ENCODE peak calls at places on chromosomes 11 and 22, in five cellular contexts. W is fibroblast of lung; Z is effector memory CD4-positive, alpha-beta T cell; N is IMR-90; J is body of pancreas. O is an unnamed sample. For H3K36me3 and H3K27me3, the result is how much of the 10 kb centered on the place peaks cover.

GRCh38 chr11:126561327-126561893 is 205.9 kb downstream of the ST3GAL4 start:
- DNase-seq in W (peak), Z (no peak), N (peak), J (peak), O (no peak)

GRCh38 chr22:36728505-36728904 is 25.0 kb upstream of the CACNG2 start:
- DNase-seq in W (no peak), Z (no peak), N (no peak), J (no peak), O (no peak)

GRCh38 chr11:71171576-71171975 is 80.8 kb downstream of the SHANK2 start:
- DNase-seq in W (no peak), Z (no peak), N (no peak), J (no peak), O (no peak)

GRCh38 chr22:45831394-45831793 is 145.6 kb downstream of the WNT7B start:
- DNase-seq in W (peak), Z (no peak), N (peak), J (no peak), O (no peak)

GRCh38 chr22:29108137-29108536 is 35.3 kb downstream of the KREMEN1 start:
- DNase-seq in W (no peak), Z (no peak), N (peak), J (no peak), O (no peak)

GRCh38 chr11:70164705-70165104 is 38.4 kb upstream of the FADD start:
- DNase-seq in W (no peak), Z (no peak), N (no peak), J (no peak), O (no peak)

GRCh38 chr11:135006800-135007199 is 594.8 kb upstream of the B3GAT1 start:
- DNase-seq in W (no peak), Z (no peak), N (no peak), J (no peak), O (no peak)

GRCh38 chr11:71286701-71287643 is 34.6 kb upstream of the SHANK2 start:
- DNase-seq in W (peak), Z (no peak), N (peak), J (peak), O (no peak)

GRCh38 chr11:2991477-2992233 is 474 bp downstream of the NAP1L4 start:
- DNase-seq in W (peak), Z (no peak), N (peak), J (no peak), O (no peak)

GRCh38 chr22:46923394-46923793 is 160.9 kb downstream of the TBC1D22A start:
- DNase-seq in W (no peak), Z (no peak), N (no peak), J (no peak), O (no peak)

GRCh38 chr11:75839851-75840250 is 24.8 kb downstream of the UVRAG start:
- DNase-seq in W (no peak), Z (no peak), N (no peak), J (no peak), O (no peak)

GRCh38 chr22:30312053-30312452 is 14.7 kb downstream of the TBC1D10A start:
- DNase-seq in W (peak), Z (no peak), N (peak), J (no peak), O (no peak)

GRCh38 chr11:124758355-124759267 is 3.5 kb downstream of the ESAM start:
- DNase-seq in W (peak), Z (peak), N (peak), J (peak), O (peak)

GRCh38 chr11:7454854-7455253 is 30.5 kb upstream of the OLFML1 start:
- DNase-seq in W (no peak), Z (no peak), N (no peak), J (no peak), O (no peak)

GRCh38 chr11:67504950-67505561 is at the start of gene PITPNM1:
- DNase-seq in W (peak), Z (peak), N (peak), J (peak), O (peak)

GRCh38 chr22:35128637-35129036 is 62.7 kb downstream of the ISX start:
- DNase-seq in W (no peak), Z (no peak), N (no peak), J (no peak), O (peak)

GRCh38 chr11:106875013-106875412 is 143.3 kb downstream of the GUCY1A2 start:
- DNase-seq in W (peak), Z (no peak), N (no peak), J (no peak), O (no peak)

GRCh38 chr11:112634551-112634950 is 326.7 kb upstream of the NCAM1 start:
- DNase-seq in W (no peak), Z (no peak), N (no peak), J (no peak), O (no peak)

GRCh38 chr11:121591405-121592033 is 138.8 kb upstream of the SORL1-AS1 start:
- DNase-seq in W (peak), Z (peak), N (peak), J (peak), O (no peak)

GRCh38 chr22:47292546-47293320 is 530.3 kb downstream of the TBC1D22A start:
- DNase-seq in W (peak), Z (no peak), N (no peak), J (no peak), O (no peak)

GRCh38 chr11:112266410-112266778 is 5.7 kb upstream of the PLET1 start:
- DNase-seq in W (no peak), Z (no peak), N (no peak), J (no peak), O (no peak)

GRCh38 chr11:36053314-36053713 is 109.5 kb downstream of the LDLRAD3 start:
- DNase-seq in W (no peak), Z (no peak), N (no peak), J (no peak), O (no peak)

GRCh38 chr11:113279591-113279990 is 34.8 kb upstream of the TTC12 start:
- DNase-seq in W (no peak), Z (no peak), N (no peak), J (no peak), O (no peak)

GRCh38 chr11:117670443-117670842 is 126.6 kb downstream of the DSCAML1 start:
- DNase-seq in W (no peak), Z (no peak), N (no peak), J (no peak), O (no peak)

GRCh38 chr11:121533556-121534050 is 80.8 kb upstream of the SORL1-AS1 start:
- DNase-seq in W (no peak), Z (no peak), N (no peak), J (no peak), O (no peak)

GRCh38 chr11:64320556-64320955 is 2.6 kb downstream of the PRDX5 start:
- DNase-seq in W (no peak), Z (no peak), N (no peak), J (no peak), O (no peak)

GRCh38 chr11:293293-293851 is 4.4 kb downstream of the PGGHG start:
- DNase-seq in W (no peak), Z (no peak), N (no peak), J (no peak), O (no peak)
- H3K36me3 ChIP-seq in W (under half), Z (under half), N (under half), J (under half), O (under half)

GRCh38 chr11:18865261-18865660 is 73.7 kb upstream of the PTPN5 start:
- DNase-seq in W (no peak), Z (no peak), N (no peak), J (no peak), O (no peak)
- H3K27me3 ChIP-seq in W (under half), Z (under half), N (under half), J (under half), O (under half)

GRCh38 chr22:38694049-38694448 is 6.7 kb downstream of the JOSD1 start:
- DNase-seq in W (no peak), Z (no peak), N (no peak), J (no peak), O (no peak)
- H3K36me3 ChIP-seq in W (under half), Z (under half), N (under half), J (under half), O (under half)

GRCh38 chr22:20292108-20292507 is 24.0 kb upstream of the RTN4R start:
- DNase-seq in W (no peak), Z (no peak), N (no peak), J (no peak), O (no peak)
- H3K27me3 ChIP-seq in W (under half), Z (under half), N (half or more), J (under half), O (under half)

DNA sequence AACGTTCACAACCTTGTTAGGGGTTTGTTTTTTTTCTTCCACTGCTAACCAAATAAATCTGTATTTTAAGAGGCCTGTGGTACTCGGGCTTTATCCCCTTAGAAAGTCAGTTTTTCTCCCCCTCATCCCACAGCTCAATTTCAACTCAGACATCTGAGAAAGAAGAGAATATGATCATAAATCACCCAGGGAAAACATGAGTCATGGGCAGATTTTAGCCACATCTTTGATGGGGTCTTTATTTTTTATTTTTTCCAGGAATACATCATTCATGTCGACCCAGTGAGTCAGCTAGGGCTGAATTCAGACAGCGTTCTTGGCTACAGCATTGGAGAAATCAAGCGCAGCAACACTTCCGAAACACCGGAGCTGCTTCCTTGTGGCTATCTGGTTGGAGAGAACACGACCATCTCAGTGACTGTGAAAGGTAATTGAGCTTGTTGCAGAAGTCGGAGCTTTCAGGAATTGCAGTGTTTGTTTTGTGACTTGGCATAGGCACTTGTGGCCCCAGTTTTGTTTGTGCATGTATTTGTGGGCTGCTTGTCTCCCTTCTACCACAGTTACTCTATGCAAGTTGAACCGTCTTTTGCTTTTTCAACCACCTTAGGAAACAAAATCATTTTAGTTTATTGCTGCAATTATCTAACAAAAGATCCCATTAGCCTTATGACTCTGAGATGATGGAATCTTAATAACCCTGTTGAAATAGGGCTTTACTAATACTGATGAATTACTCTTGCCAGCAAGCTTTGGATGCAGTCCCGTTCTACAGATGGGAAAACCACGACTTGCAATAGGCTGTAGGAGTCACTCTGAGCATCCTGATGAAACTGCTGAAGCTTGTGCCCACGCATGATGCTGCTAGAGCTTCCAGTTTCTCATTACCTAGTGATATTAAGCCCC is 62.7 kb downstream of the DBX1 start:
- DNase-seq in W (peak), Z (no peak), N (peak), J (no peak), O (no peak)
- H3K36me3 ChIP-seq in W (under half), Z (under half), N (under half), J (under half), O (under half)

GRCh38 chr11:17696741-17697140 is 22.6 kb upstream of the MYOD1 start:
- DNase-seq in W (no peak), Z (no peak), N (no peak), J (no peak), O (no peak)
- H3K27me3 ChIP-seq in W (under half), Z (under half), N (under half), J (under half), O (under half)

DNA sequence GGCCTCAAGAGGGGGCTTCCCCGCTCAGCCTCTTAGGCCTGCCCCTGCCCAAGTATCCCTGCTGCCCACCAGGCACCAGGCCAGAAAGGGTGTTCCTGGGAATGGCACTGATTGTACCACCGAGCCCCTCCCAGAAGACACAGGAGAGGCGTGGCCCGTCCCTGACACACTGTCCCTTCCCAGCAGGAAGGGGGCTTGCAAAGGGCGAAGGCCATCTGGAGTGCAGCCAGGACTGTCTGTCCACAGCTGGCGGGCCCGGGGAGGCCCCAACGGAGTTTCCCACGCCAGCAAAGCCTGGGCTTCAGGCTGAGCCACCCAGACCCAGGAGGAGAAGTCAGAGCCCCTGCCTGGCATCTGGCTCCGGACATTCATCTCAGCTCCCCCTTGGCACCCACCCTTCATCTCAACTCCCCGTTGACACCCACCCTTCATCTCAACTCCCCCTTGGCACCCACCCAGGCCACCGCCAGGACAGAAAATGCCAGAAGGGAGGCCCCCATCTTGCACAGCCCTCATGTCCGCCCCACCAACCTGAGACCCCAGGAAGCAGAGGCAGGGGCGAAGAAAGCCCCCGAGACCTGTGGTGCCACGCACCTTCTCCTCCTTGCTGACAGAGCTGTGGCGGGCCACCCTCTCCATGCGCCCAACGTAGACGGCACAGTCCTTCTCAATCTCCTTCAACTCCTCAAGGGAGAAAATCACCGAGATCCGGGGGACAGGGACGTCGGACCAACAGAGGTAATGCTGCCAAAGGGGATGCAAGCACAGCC is 19.4 kb downstream of the TUBGCP6 start:
- DNase-seq in W (no peak), Z (no peak), N (no peak), J (no peak), O (no peak)
- H3K36me3 ChIP-seq in W (under half), Z (half or more), N (half or more), J (under half), O (under half)

O was measured in GM06990.